ENCODE peak calls at places on chromosome 20, in five cellular contexts. I is A673, C is stomach, A is uterus, W is body of pancreas. B is an unnamed sample. For H3K4me1, the result is how much of the 10 kb centered on the place peaks cover.

GRCh38 chr20:61184194-61184593 is 67.9 kb upstream of the CDH4 start:
- DNase-seq in I (no peak), C (no peak), A (no peak), W (peak), B (no peak)

GRCh38 chr20:43916875-43917371 is 2.3 kb downstream of the TOX2 start:
- DNase-seq in I (peak), C (no peak), A (no peak), W (no peak), B (no peak)

GRCh38 chr20:34511891-34512265 is 4.3 kb upstream of the DYNLRB1 start:
- DNase-seq in I (no peak), C (no peak), A (no peak), W (no peak), B (no peak)

GRCh38 chr20:53739799-53740785 is 146.5 kb upstream of the ZNF217 start:
- DNase-seq in I (no peak), C (no peak), A (no peak), W (peak), B (no peak)

GRCh38 chr20:62732766-62733165 is 24.1 kb downstream of the NTSR1 start:
- DNase-seq in I (no peak), C (no peak), A (no peak), W (peak), B (no peak)

GRCh38 chr20:1817577-1818211 is 77.5 kb upstream of the SIRPA start:
- DNase-seq in I (no peak), C (no peak), A (no peak), W (no peak), B (no peak)

GRCh38 chr20:24747015-24747712 is 201.9 kb upstream of the CST7 start:
- DNase-seq in I (no peak), C (peak), A (no peak), W (no peak), B (no peak)

GRCh38 chr20:51687071-51687470 is 81.1 kb downstream of the ATP9A start:
- DNase-seq in I (no peak), C (no peak), A (no peak), W (no peak), B (no peak)

GRCh38 chr20:36462440-36463211 is 78.7 kb upstream of the MYL9 start:
- DNase-seq in I (no peak), C (peak), A (peak), W (peak), B (peak)

GRCh38 chr20:36467076-36467999 is 74.0 kb upstream of the MYL9 start:
- DNase-seq in I (peak), C (peak), A (peak), W (peak), B (peak)

GRCh38 chr20:36466089-36466488 is 75.2 kb upstream of the MYL9 start:
- DNase-seq in I (no peak), C (no peak), A (no peak), W (no peak), B (no peak)

GRCh38 chr20:36463212-36464061 is 77.9 kb upstream of the MYL9 start:
- DNase-seq in I (no peak), C (no peak), A (no peak), W (no peak), B (no peak)

GRCh38 chr20:36465109-36466080 is 75.9 kb upstream of the MYL9 start:
- DNase-seq in I (peak), C (peak), A (peak), W (peak), B (peak)
- TF ChIP-seq CTCF in I (no peak), C (no peak), A (no peak), W (no peak), B (peak)

GRCh38 chr20:38804243-38804642 is 1.3 kb upstream of the PPP1R16B start:
- DNase-seq in I (no peak), C (no peak), A (no peak), W (no peak), B (no peak)
- H3K4me1 ChIP-seq in I (under half), C (under half), A (under half), W (under half), B (under half)

GRCh38 chr20:58452667-58453255 is 62.4 kb downstream of the APCDD1L start:
- DNase-seq in I (no peak), C (no peak), A (no peak), W (no peak), B (no peak)
- TF ChIP-seq CTCF in I (no peak), C (no peak), A (no peak), W (no peak), B (no peak)

GRCh38 chr20:41074441-41074840 is 45.8 kb downstream of the TOP1 start:
- DNase-seq in I (no peak), C (no peak), A (no peak), W (no peak), B (no peak)
- H3K4me1 ChIP-seq in I (under half), C (half or more), A (under half), W (under half), B (under half)